ENCODE peak calls at places on chromosome 13, in seven cellular contexts. One of them, this sample, is unnamed.

GRCh38 chr13:77510156-77510555 is 25.4 kb upstream of the SCEL start:
- DNase-seq in IMR-90: no peak
- DNase-seq in lower lobe of right lung: no peak
- DNase-seq in stomach: no peak
- DNase-seq in cardiac muscle cell: no peak
- DNase-seq in PC-9: no peak
- DNase-seq in endodermal cell: no peak
- DNase-seq in this sample: no peak

GRCh38 chr13:24159921-24160324 is 597 bp upstream of the SPATA13 start:
- DNase-seq in lower lobe of right lung: no peak
- DNase-seq in stomach: no peak
- DNase-seq in cardiac muscle cell: no peak
- DNase-seq in PC-9: peak; percentile 48
- DNase-seq in IMR-90: no peak
- DNase-seq in endodermal cell: peak; percentile 79
- DNase-seq in this sample: no peak

GRCh38 chr13:91216928-91217700 is 130.4 kb upstream of the MIR17HG start:
- DNase-seq in endodermal cell: peak; percentile 67
- DNase-seq in stomach: no peak
- DNase-seq in cardiac muscle cell: no peak
- DNase-seq in IMR-90: no peak
- DNase-seq in lower lobe of right lung: no peak
- DNase-seq in PC-9: no peak
- DNase-seq in this sample: no peak

GRCh38 chr13:110012102-110012739 is 225.8 kb upstream of the IRS2 start:
- DNase-seq in cardiac muscle cell: no peak
- DNase-seq in stomach: no peak
- DNase-seq in lower lobe of right lung: no peak
- DNase-seq in endodermal cell: no peak
- DNase-seq in PC-9: peak; percentile 99
- DNase-seq in IMR-90: peak; percentile 97
- DNase-seq in this sample: no peak

GRCh38 chr13:113664751-113665581 is 2.1 kb upstream of the GRK1 start:
- DNase-seq in stomach: peak; percentile 78
- DNase-seq in lower lobe of right lung: peak; percentile 25
- DNase-seq in IMR-90: no peak
- DNase-seq in endodermal cell: peak; percentile 45
- DNase-seq in cardiac muscle cell: no peak
- DNase-seq in PC-9: no peak
- DNase-seq in this sample: peak; percentile 10

GRCh38 chr13:109246001-109246400 is 540.4 kb downstream of the IRS2 start:
- DNase-seq in lower lobe of right lung: no peak
- DNase-seq in PC-9: peak; percentile 24
- DNase-seq in cardiac muscle cell: no peak
- DNase-seq in endodermal cell: peak; percentile 68
- DNase-seq in stomach: no peak
- DNase-seq in IMR-90: no peak
- DNase-seq in this sample: no peak

GRCh38 chr13:27997904-27998522 is 9.5 kb upstream of the URAD start:
- DNase-seq in IMR-90: peak; percentile 28
- DNase-seq in PC-9: no peak
- DNase-seq in cardiac muscle cell: peak; percentile 81
- DNase-seq in lower lobe of right lung: no peak
- DNase-seq in endodermal cell: peak; percentile 86
- DNase-seq in stomach: peak; percentile 54
- DNase-seq in this sample: no peak

GRCh38 chr13:48975101-48975925 is at the start of gene FNDC3A:
- DNase-seq in cardiac muscle cell: peak; percentile 88
- DNase-seq in endodermal cell: peak; percentile 89
- DNase-seq in lower lobe of right lung: peak; percentile 46
- DNase-seq in IMR-90: peak; percentile 64
- DNase-seq in PC-9: peak; percentile 47
- DNase-seq in stomach: peak; percentile 41
- DNase-seq in this sample: peak; percentile 75

GRCh38 chr13:91804724-91805123 is 406.3 kb downstream of the GPC5 start:
- DNase-seq in lower lobe of right lung: no peak
- DNase-seq in IMR-90: no peak
- DNase-seq in stomach: no peak
- DNase-seq in endodermal cell: peak; percentile 42
- DNase-seq in PC-9: no peak
- DNase-seq in cardiac muscle cell: peak; percentile 92
- DNase-seq in this sample: no peak

GRCh38 chr13:111177081-111177711 is 62.1 kb downstream of the ARHGEF7 start:
- DNase-seq in PC-9: peak; percentile 13
- DNase-seq in IMR-90: peak; percentile 68
- DNase-seq in cardiac muscle cell: peak; percentile 19
- DNase-seq in stomach: peak; percentile 46
- DNase-seq in endodermal cell: no peak
- DNase-seq in lower lobe of right lung: peak; percentile 56
- DNase-seq in this sample: no peak

GRCh38 chr13:41361501-41361900 is 50.4 kb downstream of the NAA16 start:
- DNase-seq in lower lobe of right lung: no peak
- DNase-seq in IMR-90: peak; percentile 19
- DNase-seq in PC-9: no peak
- DNase-seq in cardiac muscle cell: no peak
- DNase-seq in endodermal cell: no peak
- DNase-seq in stomach: no peak
- DNase-seq in this sample: no peak

GRCh38 chr13:75371223-75371622 is 110.7 kb downstream of the TBC1D4 start:
- DNase-seq in cardiac muscle cell: no peak
- DNase-seq in stomach: no peak
- DNase-seq in lower lobe of right lung: no peak
- DNase-seq in IMR-90: no peak
- DNase-seq in endodermal cell: no peak
- DNase-seq in PC-9: no peak
- DNase-seq in this sample: no peak

GRCh38 chr13:90867336-90867683 is 480.2 kb upstream of the MIR17HG start:
- DNase-seq in stomach: peak; percentile 37
- DNase-seq in PC-9: peak; percentile 64
- DNase-seq in IMR-90: peak; percentile 27
- DNase-seq in lower lobe of right lung: peak; percentile 70
- DNase-seq in endodermal cell: peak; percentile 91
- DNase-seq in cardiac muscle cell: peak; percentile 78
- DNase-seq in this sample: peak; percentile 20

GRCh38 chr13:36910545-36910944 is 9.5 kb downstream of the SMAD9 start:
- DNase-seq in endodermal cell: no peak
- DNase-seq in stomach: no peak
- DNase-seq in IMR-90: no peak
- DNase-seq in cardiac muscle cell: no peak
- DNase-seq in PC-9: no peak
- DNase-seq in lower lobe of right lung: no peak
- DNase-seq in this sample: no peak

GRCh38 chr13:50584856-50585580 is 258.5 kb downstream of the DLEU7 start:
- DNase-seq in lower lobe of right lung: no peak
- DNase-seq in endodermal cell: no peak
- DNase-seq in stomach: no peak
- DNase-seq in cardiac muscle cell: no peak
- DNase-seq in PC-9: no peak
- DNase-seq in IMR-90: no peak
- DNase-seq in this sample: no peak

GRCh38 chr13:51234676-51235075 is 12.5 kb downstream of the FAM124A start:
- DNase-seq in stomach: no peak
- DNase-seq in cardiac muscle cell: no peak
- DNase-seq in IMR-90: no peak
- DNase-seq in lower lobe of right lung: no peak
- DNase-seq in PC-9: no peak
- DNase-seq in endodermal cell: peak; percentile 45
- DNase-seq in this sample: no peak

GRCh38 chr13:114001331-114002008 is 27.6 kb upstream of the C13orf46 start:
- DNase-seq in PC-9: no peak
- DNase-seq in endodermal cell: no peak
- DNase-seq in lower lobe of right lung: peak; percentile 46
- DNase-seq in IMR-90: no peak
- DNase-seq in stomach: no peak
- DNase-seq in cardiac muscle cell: no peak
- DNase-seq in this sample: no peak

GRCh38 chr13:23433171-23434153 is at the start of gene SACS:
- DNase-seq in cardiac muscle cell: peak; percentile 76
- DNase-seq in PC-9: no peak
- DNase-seq in stomach: no peak
- DNase-seq in endodermal cell: peak; percentile 94
- DNase-seq in lower lobe of right lung: no peak
- DNase-seq in IMR-90: peak; percentile 52
- DNase-seq in this sample: no peak

GRCh38 chr13:77316430-77316829 is 10.5 kb downstream of the MYCBP2 start:
- DNase-seq in lower lobe of right lung: no peak
- DNase-seq in PC-9: no peak
- DNase-seq in cardiac muscle cell: no peak
- DNase-seq in stomach: no peak
- DNase-seq in IMR-90: no peak
- DNase-seq in endodermal cell: no peak
- DNase-seq in this sample: no peak

GRCh38 chr13:67763316-67763715 is 533.2 kb upstream of the PCDH9 start:
- DNase-seq in IMR-90: no peak
- DNase-seq in endodermal cell: no peak
- DNase-seq in PC-9: no peak
- DNase-seq in lower lobe of right lung: no peak
- DNase-seq in cardiac muscle cell: no peak
- DNase-seq in stomach: no peak
- DNase-seq in this sample: no peak

GRCh38 chr13:86741762-86742285 is 929.3 kb upstream of the SLITRK5 start:
- DNase-seq in PC-9: no peak
- DNase-seq in cardiac muscle cell: no peak
- DNase-seq in endodermal cell: no peak
- DNase-seq in IMR-90: no peak
- DNase-seq in stomach: no peak
- DNase-seq in lower lobe of right lung: no peak
- DNase-seq in this sample: no peak

GRCh38 chr13:49651775-49652690 is 23.7 kb downstream of the ARL11 start:
- DNase-seq in IMR-90: no peak
- DNase-seq in stomach: no peak
- DNase-seq in endodermal cell: no peak
- DNase-seq in PC-9: no peak
- DNase-seq in lower lobe of right lung: no peak
- DNase-seq in cardiac muscle cell: no peak
- DNase-seq in this sample: no peak

GRCh38 chr13:27953671-27954405 is 15.3 kb downstream of the CDX2 start:
- DNase-seq in cardiac muscle cell: peak; percentile 91
- DNase-seq in IMR-90: peak; percentile 55
- DNase-seq in endodermal cell: peak; percentile 97
- DNase-seq in PC-9: no peak
- DNase-seq in stomach: peak; percentile 88
- DNase-seq in lower lobe of right lung: peak; percentile 86
- DNase-seq in this sample: peak; percentile 23

GRCh38 chr13:32430018-32430747 is 2.3 kb upstream of the N4BP2L1 start:
- DNase-seq in PC-9: no peak
- DNase-seq in IMR-90: peak; percentile 23
- DNase-seq in cardiac muscle cell: no peak
- DNase-seq in stomach: no peak
- DNase-seq in endodermal cell: no peak
- DNase-seq in lower lobe of right lung: no peak
- DNase-seq in this sample: no peak
- H3K4me1 ChIP-seq in PC-9: peaks cover 15% of the 10 kb centered on the region
- H3K4me1 ChIP-seq in IMR-90: peaks cover 7% of the 10 kb centered on the region
- H3K4me1 ChIP-seq in cardiac muscle cell: peaks cover 4% of the 10 kb centered on the region
- H3K4me1 ChIP-seq in stomach: peaks cover 28% of the 10 kb centered on the region
- H3K4me1 ChIP-seq in endodermal cell: no peaks in the 10 kb centered on the region
- H3K4me1 ChIP-seq in lower lobe of right lung: peaks cover 23% of the 10 kb centered on the region
- H3K4me1 ChIP-seq in this sample: no peaks in the 10 kb centered on the region

GRCh38 chr13:43111887-43112400 is 88.6 kb downstream of the DNAJC15 start:
- DNase-seq in endodermal cell: no peak
- DNase-seq in cardiac muscle cell: no peak
- DNase-seq in stomach: no peak
- DNase-seq in IMR-90: no peak
- DNase-seq in PC-9: no peak
- DNase-seq in lower lobe of right lung: no peak
- DNase-seq in this sample: no peak

GRCh38 chr13:43119206-43119605 is 95.8 kb downstream of the DNAJC15 start:
- DNase-seq in PC-9: no peak
- DNase-seq in IMR-90: no peak
- DNase-seq in lower lobe of right lung: no peak
- DNase-seq in cardiac muscle cell: no peak
- DNase-seq in stomach: no peak
- DNase-seq in endodermal cell: no peak
- DNase-seq in this sample: no peak

GRCh38 chr13:43114504-43114903 is 91.1 kb downstream of the DNAJC15 start:
- DNase-seq in IMR-90: no peak
- DNase-seq in cardiac muscle cell: no peak
- DNase-seq in endodermal cell: no peak
- DNase-seq in stomach: no peak
- DNase-seq in PC-9: no peak
- DNase-seq in lower lobe of right lung: no peak
- DNase-seq in this sample: no peak

GRCh38 chr13:43113603-43114002 is 90.2 kb downstream of the DNAJC15 start:
- DNase-seq in lower lobe of right lung: no peak
- DNase-seq in endodermal cell: no peak
- DNase-seq in cardiac muscle cell: no peak
- DNase-seq in stomach: no peak
- DNase-seq in IMR-90: peak; percentile 70
- DNase-seq in PC-9: no peak
- DNase-seq in this sample: no peak

DNA sequence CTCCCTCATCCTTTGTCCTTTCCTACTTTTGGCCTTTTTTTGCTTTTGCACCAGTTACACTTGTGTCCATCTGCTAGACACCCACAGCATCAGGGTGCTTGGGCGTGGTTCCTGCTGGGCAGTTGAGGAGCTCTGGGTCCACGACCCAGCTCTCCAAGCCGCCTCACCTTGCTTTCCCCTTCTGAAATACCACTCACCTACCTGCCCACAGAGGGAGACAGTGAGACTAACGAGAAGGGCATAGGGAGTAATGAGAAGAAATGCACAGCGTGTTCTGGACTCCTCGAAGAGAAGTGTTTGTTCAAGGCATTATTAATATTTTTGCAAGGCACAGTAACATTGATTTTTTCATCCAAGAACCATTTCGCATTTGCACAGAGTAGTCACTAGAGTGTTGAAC is 92.9 kb downstream of the DNAJC15 start:
- DNase-seq in lower lobe of right lung: no peak
- DNase-seq in stomach: no peak
- DNase-seq in endodermal cell: no peak
- DNase-seq in cardiac muscle cell: no peak
- DNase-seq in PC-9: no peak
- DNase-seq in IMR-90: no peak
- DNase-seq in this sample: no peak
- TF ChIP-seq CTCF in lower lobe of right lung: no peak
- TF ChIP-seq CTCF in stomach: no peak
- TF ChIP-seq CTCF in endodermal cell: peak; percentile 65
- TF ChIP-seq CTCF in cardiac muscle cell: no peak
- TF ChIP-seq CTCF in PC-9: no peak
- TF ChIP-seq CTCF in IMR-90: no peak
- TF ChIP-seq CTCF in this sample: no peak

GRCh38 chr13:19321222-19321621 is 139.6 kb upstream of the TUBA3C start:
- DNase-seq in PC-9: no peak
- DNase-seq in IMR-90: no peak
- DNase-seq in lower lobe of right lung: no peak
- DNase-seq in cardiac muscle cell: no peak
- DNase-seq in endodermal cell: no peak
- DNase-seq in stomach: no peak
- DNase-seq in this sample: no peak
- H3K9me3 ChIP-seq in PC-9: no peaks in the 10 kb centered on the region
- H3K9me3 ChIP-seq in IMR-90: peaks cover 10% of the 10 kb centered on the region
- H3K9me3 ChIP-seq in lower lobe of right lung: no peaks in the 10 kb centered on the region
- H3K9me3 ChIP-seq in cardiac muscle cell: no peaks in the 10 kb centered on the region
- H3K9me3 ChIP-seq in endodermal cell: peaks cover 85% of the 10 kb centered on the region
- H3K9me3 ChIP-seq in stomach: no peaks in the 10 kb centered on the region
- H3K9me3 ChIP-seq in this sample: no peaks in the 10 kb centered on the region

DNA sequence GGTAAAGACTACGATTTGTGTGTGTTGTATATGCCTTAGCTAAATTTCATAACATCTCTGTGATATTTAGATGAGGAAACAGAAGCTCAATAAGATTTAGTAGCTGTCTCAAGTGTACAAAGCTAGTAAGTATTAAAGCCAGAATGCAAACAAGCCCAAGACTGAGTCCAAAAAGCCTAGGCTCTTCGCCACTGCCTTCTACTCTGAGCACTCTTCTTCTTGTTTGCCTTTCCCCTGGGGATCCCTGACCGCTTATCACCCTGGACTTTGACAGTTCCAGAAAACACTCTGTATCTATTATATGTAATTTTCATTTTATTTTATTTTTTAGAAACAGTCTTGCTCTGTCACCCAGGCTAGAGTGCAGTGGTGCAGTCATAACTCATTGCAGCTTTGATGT is 5.8 kb downstream of the TM9SF2 start:
- DNase-seq in PC-9: no peak
- DNase-seq in stomach: no peak
- DNase-seq in lower lobe of right lung: no peak
- DNase-seq in IMR-90: no peak
- DNase-seq in endodermal cell: no peak
- DNase-seq in cardiac muscle cell: no peak
- DNase-seq in this sample: no peak
- H3K4me1 ChIP-seq in PC-9: peaks cover 38% of the 10 kb centered on the region
- H3K4me1 ChIP-seq in stomach: peaks cover 73% of the 10 kb centered on the region
- H3K4me1 ChIP-seq in lower lobe of right lung: peaks cover 69% of the 10 kb centered on the region
- H3K4me1 ChIP-seq in IMR-90: peaks cover 2% of the 10 kb centered on the region
- H3K4me1 ChIP-seq in endodermal cell: peaks cover 5% of the 10 kb centered on the region
- H3K4me1 ChIP-seq in cardiac muscle cell: peaks cover 14% of the 10 kb centered on the region
- H3K4me1 ChIP-seq in this sample: peaks cover 6% of the 10 kb centered on the region

This sample was measured in uterus.